ENCODE peak calls at places on chromosome 22, in five cellular contexts. H is SK-N-SH, Y is A549, A is K562, G is IMR-90. J is an unnamed sample.

GRCh38 chr22:30267382-30268302 is 991 bp upstream of the OSM start:
- DNase-seq in H (no peak), Y (no peak), A (no peak), G (no peak), J (no peak)

GRCh38 chr22:33886696-33887095 is 33.6 kb downstream of the LARGE1 start:
- DNase-seq in H (no peak), Y (no peak), A (no peak), G (no peak), J (no peak)

GRCh38 chr22:45959719-45960476 is 17.1 kb downstream of the WNT7B start:
- DNase-seq in H (no peak), Y (no peak), A (no peak), G (no peak), J (no peak)

GRCh38 chr22:26942301-26942927 is 285.0 kb downstream of the MIAT start:
- DNase-seq in H (peak; percentile 65), Y (no peak), A (no peak), G (no peak), J (no peak)

GRCh38 chr22:27493797-27494196 is 307.8 kb downstream of the MN1 start:
- DNase-seq in H (no peak), Y (no peak), A (no peak), G (no peak), J (no peak)

GRCh38 chr22:30308518-30309230 is 18.1 kb downstream of the TBC1D10A start:
- DNase-seq in H (no peak), Y (no peak), A (peak; percentile 20), G (peak; percentile 73), J (no peak)

GRCh38 chr22:45757936-45758335 is 86.3 kb downstream of the ATXN10 start:
- DNase-seq in H (no peak), Y (no peak), A (no peak), G (no peak), J (no peak)

GRCh38 chr22:28410050-28410816 is 269.4 kb downstream of the TTC28 start:
- DNase-seq in H (no peak), Y (no peak), A (peak; percentile 4), G (peak; percentile 71), J (no peak)

GRCh38 chr22:45648320-45649070 is 23.1 kb upstream of the ATXN10 start:
- DNase-seq in H (peak; percentile 9), Y (no peak), A (no peak), G (no peak), J (no peak)

GRCh38 chr22:33083212-33083611 is 25.0 kb upstream of the SYN3 start:
- DNase-seq in H (no peak), Y (no peak), A (no peak), G (no peak), J (no peak)

GRCh38 chr22:31637938-31638618 is 23.9 kb downstream of the PISD start:
- DNase-seq in H (no peak), Y (no peak), A (no peak), G (no peak), J (no peak)

GRCh38 chr22:29313126-29314071 is 2.1 kb downstream of the RASL10A start:
- DNase-seq in H (peak; percentile 86), Y (no peak), A (no peak), G (no peak), J (peak; percentile 79)

GRCh38 chr22:24402460-24403192 is 24.8 kb upstream of the ADORA2A start:
- DNase-seq in H (peak; percentile 75), Y (peak; percentile 60), A (no peak), G (peak; percentile 94), J (no peak)

GRCh38 chr22:40107244-40107643 is 70.5 kb upstream of the TNRC6B start:
- DNase-seq in H (no peak), Y (no peak), A (no peak), G (no peak), J (no peak)

GRCh38 chr22:18987765-18988164 is 51.7 kb upstream of the PRODH start:
- DNase-seq in H (peak; percentile 52), Y (peak; percentile 24), A (peak; percentile 77), G (no peak), J (peak; percentile 78)

GRCh38 chr22:19681863-19682245 is 32.4 kb upstream of the SEPTIN5 start:
- DNase-seq in H (no peak), Y (no peak), A (no peak), G (no peak), J (no peak)

GRCh38 chr22:38262051-38262795 is 10.6 kb downstream of the TMEM184B start:
- DNase-seq in H (peak; percentile 29), Y (no peak), A (peak; percentile 50), G (no peak), J (peak; percentile 78)

GRCh38 chr22:29390270-29390669 is 1.9 kb upstream of the AP1B1 start:
- DNase-seq in H (no peak), Y (no peak), A (no peak), G (no peak), J (no peak)

GRCh38 chr22:46062971-46063631 is 86.1 kb upstream of the WNT7B start:
- DNase-seq in H (peak; percentile 64), Y (no peak), A (no peak), G (no peak), J (peak; percentile 5)

GRCh38 chr22:27614291-27615007 is 187.1 kb downstream of the MN1 start:
- DNase-seq in H (peak; percentile 75), Y (no peak), A (no peak), G (no peak), J (peak; percentile 21)

GRCh38 chr22:43992331-43992821 is 31.7 kb upstream of the PARVB start:
- DNase-seq in H (peak; percentile 33), Y (no peak), A (no peak), G (peak; percentile 78), J (no peak)
- TF ChIP-seq USF2 in H (no peak), Y (no peak), A (no peak), G (no peak), J (no peak)

DNA sequence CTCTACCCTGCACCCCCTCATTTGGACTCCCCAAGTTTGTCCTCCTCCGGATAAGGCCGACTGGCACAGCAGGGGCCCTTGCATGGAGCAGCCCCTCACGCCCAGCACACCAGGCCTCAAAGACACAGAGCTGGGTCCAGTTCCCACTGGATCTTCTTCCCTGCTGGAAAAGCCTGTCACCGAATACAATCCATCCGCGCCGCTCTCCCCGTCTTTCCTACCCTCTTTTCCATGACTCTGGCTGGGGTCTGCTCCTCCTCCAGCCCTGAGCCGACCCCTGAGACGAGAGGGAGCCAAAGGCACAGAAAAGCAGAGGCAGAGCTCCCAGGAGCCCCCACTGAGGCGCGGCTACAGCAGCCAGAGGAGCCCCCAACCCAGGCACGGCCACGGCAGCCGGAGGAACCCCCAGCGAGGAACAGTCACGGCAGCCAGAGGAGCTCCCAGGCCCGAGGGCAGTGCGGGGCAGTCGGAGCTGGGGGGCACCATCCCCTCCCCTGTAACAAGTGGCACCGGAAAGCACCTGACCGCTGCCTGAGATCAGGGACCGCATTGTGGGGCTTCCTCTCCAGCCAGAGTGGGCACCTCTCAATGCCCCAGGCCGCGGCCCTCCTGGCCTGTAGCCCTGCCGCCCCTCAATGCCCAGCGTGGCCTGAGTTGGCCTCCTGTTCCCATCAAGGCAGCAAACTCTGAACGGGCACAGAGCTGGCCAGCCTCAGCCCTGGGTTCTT is 12.0 kb downstream of the ALG12 start:
- DNase-seq in H (no peak), Y (no peak), A (no peak), G (no peak), J (no peak)
- TF ChIP-seq USF2 in H (no peak), Y (no peak), A (no peak), G (no peak), J (no peak)

GRCh38 chr22:20748820-20749428 is 25.0 kb upstream of the SERPIND1 start:
- DNase-seq in H (no peak), Y (no peak), A (no peak), G (peak; percentile 52), J (no peak)
- TF ChIP-seq USF2 in H (no peak), Y (no peak), A (no peak), G (no peak), J (no peak)

DNA sequence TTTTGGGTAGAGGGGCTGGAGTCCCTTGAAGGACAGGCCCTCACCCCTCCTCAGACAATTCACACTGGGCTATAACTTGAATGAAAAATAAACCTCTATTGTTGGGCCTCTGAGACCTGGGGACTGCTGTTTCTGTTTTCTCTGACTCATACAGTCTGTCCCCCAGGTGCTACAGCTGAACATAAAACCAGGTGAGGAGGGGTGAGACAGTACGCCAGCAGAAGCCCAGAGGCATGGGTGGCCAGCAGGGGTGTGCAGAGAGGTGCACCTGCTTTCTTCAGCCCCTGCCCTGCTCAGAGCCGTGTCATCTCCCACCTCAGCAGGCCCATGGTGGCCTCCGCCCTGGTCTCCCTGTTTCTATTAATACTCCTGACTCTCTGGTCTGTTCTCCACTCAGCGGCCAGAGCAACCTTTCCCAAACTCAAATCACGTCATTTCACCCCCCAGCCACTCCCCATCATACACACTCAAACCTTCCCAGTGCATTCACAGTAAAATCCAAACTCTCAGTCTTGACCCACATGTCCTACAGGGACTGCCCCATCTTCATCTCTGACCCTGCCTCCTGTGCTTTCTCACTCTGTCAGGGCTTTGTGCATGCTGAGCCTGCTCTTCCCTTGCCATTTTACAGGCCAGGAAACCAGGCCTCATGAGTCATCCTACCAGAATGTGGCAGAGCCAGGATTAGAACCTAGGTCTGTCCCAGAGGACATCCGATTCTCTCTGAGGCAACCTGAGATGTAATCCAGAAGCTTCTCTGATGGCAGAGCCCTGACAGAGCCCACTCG is 5.4 kb upstream of the IL2RB start:
- DNase-seq in H (no peak), Y (no peak), A (no peak), G (no peak), J (no peak)
- TF ChIP-seq USF2 in H (no peak), Y (no peak), A (no peak), G (no peak), J (no peak)

GRCh38 chr22:20966883-20967696 is at the start of gene AIFM3:
- DNase-seq in H (peak; percentile 46), Y (no peak), A (no peak), G (no peak), J (no peak)
- TF ChIP-seq USF2 in H (no peak), Y (no peak), A (peak; percentile 16), G (no peak), J (no peak)

GRCh38 chr22:43488031-43488892 is 76.4 kb downstream of the MPPED1 start:
- DNase-seq in H (no peak), Y (no peak), A (no peak), G (no peak), J (no peak)
- TF ChIP-seq USF2 in H (no peak), Y (no peak), A (no peak), G (no peak), J (no peak)

DNA sequence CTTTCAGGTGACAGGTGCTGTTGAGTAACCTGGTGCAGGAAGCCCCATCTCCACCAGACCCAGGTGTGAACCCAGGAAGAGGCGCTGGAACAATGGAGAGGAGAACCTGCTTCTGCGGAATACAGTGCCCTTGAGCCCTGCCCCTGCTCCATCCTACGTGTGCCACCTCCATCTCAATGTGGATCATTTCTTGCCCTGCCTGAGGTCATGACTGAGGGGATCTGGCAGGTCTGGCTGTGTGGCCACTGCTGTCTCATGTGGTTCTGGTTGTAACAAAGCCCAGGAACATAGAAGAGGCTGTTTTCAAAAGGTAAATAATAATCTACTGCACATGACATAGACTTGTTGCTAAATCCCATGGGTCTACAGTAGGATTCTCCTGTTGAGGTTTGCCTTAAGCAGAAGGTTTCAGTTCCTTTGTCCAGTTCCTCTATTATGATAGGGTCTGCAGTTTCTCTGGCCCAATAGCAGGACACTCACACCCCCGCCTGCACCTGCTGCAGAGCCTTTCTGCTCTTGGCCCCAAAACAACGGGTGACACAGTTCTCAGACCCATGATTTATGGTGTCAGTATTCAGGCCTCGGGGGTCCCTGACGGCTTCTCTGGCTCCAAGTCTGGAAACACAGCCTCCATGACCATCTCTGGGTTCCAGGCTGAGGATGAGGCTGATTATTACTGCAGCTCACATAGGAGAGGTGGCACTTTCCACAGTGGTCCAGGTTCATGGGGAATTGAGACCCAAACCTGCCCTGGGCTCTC is 113.5 kb upstream of the IGLL5 start:
- DNase-seq in H (no peak), Y (no peak), A (no peak), G (no peak), J (no peak)
- TF ChIP-seq USF2 in H (no peak), Y (no peak), A (peak; percentile 42), G (no peak), J (no peak)